ENCODE peak calls at places on chromosomes 6 and 20, in eight cellular contexts. Q is lower lobe of right lung, D is A549, M is omental fat pad, Y is brain microvascular endothelial cell, H is fibroblast of lung, R is lower leg skin, N is left ventricle myocardium inferior. P is an unnamed sample.

GRCh38 chr6:50816115-50816675 is 2.5 kb upstream of the TFAP2B start:
- DNase-seq in Q (peak), D (peak), M (peak), Y (peak), H (peak), R (peak), N (peak), P (peak)

GRCh38 chr6:37820713-37821069 is 1.2 kb downstream of the ZFAND3 start:
- DNase-seq in Q (no peak), D (no peak), M (no peak), Y (no peak), H (no peak), R (no peak), N (no peak), P (no peak)

GRCh38 chr6:71349976-71350615 is 61.5 kb downstream of the OGFRL1 start:
- DNase-seq in Q (no peak), D (no peak), M (no peak), Y (no peak), H (peak), R (no peak), N (no peak), P (peak)

GRCh38 chr6:38027685-38028373 is 208.3 kb downstream of the ZFAND3 start:
- DNase-seq in Q (no peak), D (no peak), M (no peak), Y (no peak), H (peak), R (no peak), N (no peak), P (no peak)

GRCh38 chr6:30259140-30260035 is 46.2 kb upstream of the TRIM26 start:
- DNase-seq in Q (peak), D (peak), M (peak), Y (peak), H (peak), R (peak), N (peak), P (peak)

GRCh38 chr6:13453771-13454251 is 33.6 kb downstream of the GFOD1 start:
- DNase-seq in Q (no peak), D (peak), M (no peak), Y (peak), H (peak), R (peak), N (no peak), P (peak)

GRCh38 chr6:41625442-41625841 is 12.8 kb upstream of the MDFI start:
- DNase-seq in Q (peak), D (no peak), M (no peak), Y (no peak), H (no peak), R (peak), N (peak), P (no peak)

GRCh38 chr20:63835031-63835858 is 4.2 kb upstream of the ZBTB46 start:
- DNase-seq in Q (peak), D (peak), M (peak), Y (peak), H (peak), R (peak), N (peak), P (peak)

GRCh38 chr6:89921691-89922090 is 27.4 kb downstream of the GJA10 start:
- DNase-seq in Q (no peak), D (no peak), M (no peak), Y (no peak), H (no peak), R (no peak), N (no peak), P (no peak)

GRCh38 chr6:118876201-118876600 is 17.8 kb upstream of the ASF1A start:
- DNase-seq in Q (no peak), D (peak), M (no peak), Y (no peak), H (peak), R (no peak), N (no peak), P (peak)

GRCh38 chr6:95083506-95083905 is 493.8 kb upstream of the MANEA start:
- DNase-seq in Q (no peak), D (no peak), M (no peak), Y (no peak), H (no peak), R (no peak), N (no peak), P (no peak)

GRCh38 chr6:135600086-135600702 is 102.7 kb upstream of the AHI1 start:
- DNase-seq in Q (no peak), D (no peak), M (no peak), Y (no peak), H (no peak), R (no peak), N (no peak), P (no peak)

GRCh38 chr6:44576132-44576601 is 188.7 kb downstream of the CDC5L start:
- DNase-seq in Q (no peak), D (no peak), M (no peak), Y (peak), H (peak), R (no peak), N (no peak), P (peak)

GRCh38 chr20:11972478-11972877 is 54.8 kb downstream of the BTBD3 start:
- DNase-seq in Q (no peak), D (no peak), M (no peak), Y (no peak), H (no peak), R (no peak), N (no peak), P (no peak)

GRCh38 chr6:34475167-34476047 is 9.5 kb downstream of the PACSIN1 start:
- DNase-seq in Q (no peak), D (no peak), M (no peak), Y (no peak), H (peak), R (no peak), N (no peak), P (peak)

GRCh38 chr6:126524927-126525326 is 185.0 kb downstream of the CENPW start:
- DNase-seq in Q (no peak), D (no peak), M (no peak), Y (no peak), H (no peak), R (no peak), N (no peak), P (no peak)

GRCh38 chr6:116047173-116047933 is 13.3 kb downstream of the FRK start:
- DNase-seq in Q (no peak), D (no peak), M (no peak), Y (peak), H (peak), R (no peak), N (no peak), P (peak)

GRCh38 chr6:44016131-44016870 is 111.0 kb downstream of the MRPL14 start:
- DNase-seq in Q (no peak), D (no peak), M (peak), Y (peak), H (peak), R (peak), N (no peak), P (peak)

GRCh38 chr6:65997539-65997938 is 290.5 kb upstream of the EYS start:
- DNase-seq in Q (no peak), D (no peak), M (no peak), Y (no peak), H (no peak), R (no peak), N (no peak), P (no peak)

GRCh38 chr6:146833157-146833556 is 234.4 kb downstream of the ADGB start:
- DNase-seq in Q (no peak), D (no peak), M (no peak), Y (no peak), H (no peak), R (no peak), N (no peak), P (no peak)

GRCh38 chr6:35214869-35215664 is 1.3 kb downstream of the SCUBE3 start:
- DNase-seq in Q (no peak), D (no peak), M (no peak), Y (peak), H (no peak), R (no peak), N (no peak), P (no peak)

GRCh38 chr6:164107297-164107995 is 692.9 kb downstream of the QKI start:
- DNase-seq in Q (no peak), D (no peak), M (no peak), Y (no peak), H (peak), R (no peak), N (no peak), P (no peak)

GRCh38 chr6:85278456-85279035 is 171.3 kb upstream of the NT5E start:
- DNase-seq in Q (no peak), D (no peak), M (no peak), Y (no peak), H (no peak), R (no peak), N (no peak), P (no peak)

GRCh38 chr6:109239192-109239917 is 142.9 kb downstream of the CD164 start:
- DNase-seq in Q (peak), D (no peak), M (no peak), Y (peak), H (no peak), R (no peak), N (no peak), P (peak)

GRCh38 chr20:18749528-18749927 is 64.1 kb upstream of the SCP2D1 start:
- DNase-seq in Q (no peak), D (no peak), M (no peak), Y (no peak), H (no peak), R (no peak), N (no peak), P (no peak)

GRCh38 chr6:139655783-139656705 is 281.6 kb upstream of the CITED2 start:
- DNase-seq in Q (no peak), D (peak), M (no peak), Y (no peak), H (no peak), R (no peak), N (no peak), P (no peak)

GRCh38 chr20:24149175-24149574 is 160.6 kb upstream of the GGTLC1 start:
- DNase-seq in Q (no peak), D (no peak), M (no peak), Y (no peak), H (no peak), R (no peak), N (no peak), P (no peak)

GRCh38 chr20:50519036-50519780 is 9.0 kb downstream of the PTPN1 start:
- DNase-seq in Q (no peak), D (no peak), M (no peak), Y (no peak), H (no peak), R (no peak), N (no peak), P (no peak)

GRCh38 chr6:56524891-56525703 is 117.6 kb downstream of the DST start:
- DNase-seq in Q (no peak), D (no peak), M (no peak), Y (peak), H (peak), R (no peak), N (no peak), P (peak)

GRCh38 chr6:150756170-150756569 is 109.3 kb upstream of the MTHFD1L start:
- DNase-seq in Q (no peak), D (no peak), M (no peak), Y (no peak), H (peak), R (no peak), N (no peak), P (no peak)

GRCh38 chr20:3248167-3248992 is 9.4 kb upstream of the SLC4A11 start:
- DNase-seq in Q (no peak), D (no peak), M (no peak), Y (no peak), H (peak), R (no peak), N (peak), P (no peak)

GRCh38 chr6:105781248-105781647 is 304.9 kb upstream of the PRDM1 start:
- DNase-seq in Q (no peak), D (no peak), M (no peak), Y (no peak), H (no peak), R (no peak), N (no peak), P (no peak)

GRCh38 chr20:63132715-63133471 is 83.0 kb downstream of the YTHDF1 start:
- DNase-seq in Q (peak), D (no peak), M (no peak), Y (no peak), H (no peak), R (no peak), N (no peak), P (no peak)

GRCh38 chr6:34358389-34358906 is 34.0 kb downstream of the NUDT3 start:
- DNase-seq in Q (no peak), D (no peak), M (no peak), Y (peak), H (peak), R (no peak), N (peak), P (peak)

GRCh38 chr6:80094017-80094416 is 12.5 kb upstream of the BCKDHB start:
- DNase-seq in Q (no peak), D (peak), M (no peak), Y (peak), H (peak), R (no peak), N (no peak), P (peak)

GRCh38 chr6:146914563-146915483 is 289.4 kb upstream of the STXBP5 start:
- DNase-seq in Q (no peak), D (peak), M (peak), Y (peak), H (peak), R (no peak), N (no peak), P (peak)

GRCh38 chr6:35691027-35691824 is 2.5 kb upstream of the FKBP5 start:
- DNase-seq in Q (peak), D (no peak), M (peak), Y (peak), H (peak), R (peak), N (peak), P (no peak)

GRCh38 chr6:97053643-97054411 is 129.3 kb downstream of the KLHL32 start:
- DNase-seq in Q (no peak), D (no peak), M (no peak), Y (no peak), H (peak), R (no peak), N (no peak), P (peak)

GRCh38 chr6:62775427-62776022 is 435.7 kb upstream of the FKBP1C start:
- DNase-seq in Q (no peak), D (peak), M (no peak), Y (no peak), H (no peak), R (no peak), N (no peak), P (no peak)
- TF ChIP-seq CTCF in Q (peak), D (peak), M (no peak), Y (no peak), H (no peak), R (no peak), N (peak), P (peak)

GRCh38 chr6:75144396-75144795 is 61.5 kb downstream of the COL12A1 start:
- DNase-seq in Q (no peak), D (no peak), M (no peak), Y (no peak), H (no peak), R (no peak), N (no peak), P (no peak)

GRCh38 chr6:75143186-75143585 is 62.7 kb downstream of the COL12A1 start:
- DNase-seq in Q (no peak), D (no peak), M (no peak), Y (peak), H (peak), R (no peak), N (no peak), P (peak)

GRCh38 chr6:75147512-75147911 is 58.3 kb downstream of the COL12A1 start:
- DNase-seq in Q (no peak), D (no peak), M (no peak), Y (no peak), H (peak), R (no peak), N (no peak), P (peak)

GRCh38 chr6:75145211-75145610 is 60.6 kb downstream of the COL12A1 start:
- DNase-seq in Q (no peak), D (no peak), M (no peak), Y (no peak), H (no peak), R (no peak), N (no peak), P (no peak)

GRCh38 chr6:75145976-75146375 is 59.9 kb downstream of the COL12A1 start:
- DNase-seq in Q (no peak), D (no peak), M (no peak), Y (no peak), H (no peak), R (no peak), N (no peak), P (no peak)
- TF ChIP-seq CTCF in Q (no peak), D (no peak), M (no peak), Y (no peak), H (no peak), R (no peak), N (no peak), P (no peak)

GRCh38 chr6:148516116-148517016 is 173.7 kb downstream of the SASH1 start:
- DNase-seq in Q (no peak), D (no peak), M (no peak), Y (no peak), H (no peak), R (no peak), N (no peak), P (no peak)

GRCh38 chr6:148520109-148520841 is 177.6 kb downstream of the SASH1 start:
- DNase-seq in Q (no peak), D (no peak), M (no peak), Y (no peak), H (no peak), R (no peak), N (no peak), P (no peak)

GRCh38 chr6:148514091-148514850 is 171.6 kb downstream of the SASH1 start:
- DNase-seq in Q (no peak), D (no peak), M (no peak), Y (no peak), H (no peak), R (no peak), N (no peak), P (no peak)

GRCh38 chr6:148518371-148519156 is 175.9 kb downstream of the SASH1 start:
- DNase-seq in Q (no peak), D (no peak), M (no peak), Y (no peak), H (no peak), R (no peak), N (peak), P (no peak)

DNA sequence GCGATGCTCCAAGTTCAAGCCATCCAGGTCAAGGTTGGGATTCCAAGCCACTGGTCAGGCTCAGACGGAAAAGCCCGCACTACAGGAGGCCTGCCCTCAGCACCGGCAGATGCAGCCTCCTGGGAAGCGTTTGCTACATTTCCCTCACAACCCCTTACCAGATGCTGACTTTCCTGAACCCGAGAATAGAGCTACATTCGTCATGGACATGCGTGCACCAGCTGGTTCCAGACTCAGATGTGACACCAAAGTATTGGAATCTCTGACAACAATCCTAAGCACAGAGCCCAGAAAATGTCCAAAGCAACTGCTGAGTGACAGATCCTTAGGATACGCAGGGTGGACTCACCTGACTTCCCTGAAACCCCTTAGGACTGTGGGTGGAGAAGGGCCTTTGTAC is 174.9 kb downstream of the SASH1 start:
- DNase-seq in Q (no peak), D (no peak), M (no peak), Y (no peak), H (no peak), R (no peak), N (no peak), P (no peak)
- TF ChIP-seq CTCF in Q (no peak), D (no peak), M (no peak), Y (no peak), H (no peak), R (no peak), N (no peak), P (no peak)

GRCh38 chr20:46309945-46310344 is 1.6 kb upstream of the CDH22 start:
- DNase-seq in Q (no peak), D (no peak), M (no peak), Y (no peak), H (no peak), R (no peak), N (no peak), P (no peak)

GRCh38 chr20:46306743-46307138 is 1.6 kb downstream of the CDH22 start:
- DNase-seq in Q (no peak), D (no peak), M (no peak), Y (no peak), H (no peak), R (no peak), N (no peak), P (no peak)

GRCh38 chr20:46307999-46308257 is 370 bp downstream of the CDH22 start:
- DNase-seq in Q (no peak), D (no peak), M (no peak), Y (no peak), H (no peak), R (no peak), N (no peak), P (no peak)

GRCh38 chr20:46307139-46307998 is 929 bp downstream of the CDH22 start:
- DNase-seq in Q (peak), D (peak), M (no peak), Y (no peak), H (peak), R (no peak), N (peak), P (peak)

DNA sequence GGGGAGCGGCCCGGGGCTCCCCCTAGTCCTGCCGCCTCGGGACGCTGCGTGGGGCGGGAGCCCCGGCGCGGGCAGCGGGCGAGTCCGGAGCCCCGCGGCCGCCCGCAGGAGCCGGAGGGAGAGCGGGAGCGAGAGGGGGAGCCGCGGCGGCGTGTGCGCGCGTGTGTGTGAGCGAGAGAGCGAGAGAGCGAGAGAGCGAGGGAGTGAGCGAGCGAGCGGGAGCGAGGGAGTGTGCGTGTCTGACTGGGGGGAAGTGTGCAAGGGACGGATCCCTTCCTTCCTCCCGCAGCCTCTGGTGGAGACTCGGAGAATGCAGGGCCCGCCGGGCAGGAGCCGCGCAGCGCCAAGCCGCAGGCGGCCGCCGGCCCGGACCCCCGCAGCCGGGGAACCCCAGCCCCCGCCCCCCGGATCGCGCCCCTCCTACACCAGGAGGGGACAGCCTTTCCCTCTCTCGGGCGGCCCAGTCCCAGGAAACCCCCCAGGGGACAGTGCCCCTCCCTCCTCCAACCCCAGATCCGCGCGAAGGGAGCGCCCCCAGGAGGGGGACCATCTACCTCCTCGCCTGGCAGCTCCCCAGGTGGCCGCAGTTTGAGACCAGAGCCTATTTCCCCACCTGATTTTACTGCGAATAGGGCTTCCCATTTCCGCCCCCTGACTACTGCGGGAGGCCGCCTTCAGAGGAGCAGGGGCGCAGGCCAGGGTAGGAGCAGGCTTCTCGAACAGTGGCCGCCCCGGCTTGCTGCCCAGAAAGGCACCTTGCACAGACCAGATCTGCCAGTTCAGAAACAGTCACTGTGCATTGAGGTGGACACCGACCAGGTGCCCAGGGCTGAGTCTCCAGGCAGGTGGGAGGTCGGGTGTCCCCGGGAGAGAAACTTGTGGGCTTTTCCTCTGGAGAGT is at the start of gene CDH22:
- DNase-seq in Q (peak), D (peak), M (no peak), Y (no peak), H (peak), R (no peak), N (peak), P (peak)
- TF ChIP-seq CTCF in Q (no peak), D (peak), M (no peak), Y (peak), H (no peak), R (no peak), N (peak), P (peak)

GRCh38 chr20:62025832-62026563 is 39.7 kb downstream of the TAF4 start:
- DNase-seq in Q (no peak), D (no peak), M (no peak), Y (peak), H (peak), R (no peak), N (no peak), P (peak)
- TF ChIP-seq CTCF in Q (peak), D (no peak), M (no peak), Y (peak), H (peak), R (no peak), N (peak), P (peak)

DNA sequence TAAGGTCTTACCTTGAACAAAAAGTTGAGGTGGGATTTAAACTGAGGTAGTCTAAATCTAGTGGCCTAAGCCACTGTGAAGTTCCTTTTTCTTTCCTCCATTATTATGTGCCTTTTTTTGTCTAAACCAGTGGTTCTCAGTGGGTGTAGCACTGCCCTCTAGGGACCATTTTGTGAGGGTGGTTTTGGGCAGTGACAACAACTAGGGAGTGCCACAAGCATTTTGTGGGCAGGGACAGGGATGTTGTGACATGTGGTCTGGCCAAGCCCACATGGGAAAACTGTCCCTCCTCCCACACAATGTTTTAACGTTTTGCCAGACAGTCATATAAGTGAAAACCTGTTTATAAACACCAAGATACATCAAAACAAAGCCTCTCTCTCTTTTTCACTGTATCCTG is 899.4 kb upstream of the FLRT3 start:
- DNase-seq in Q (no peak), D (peak), M (no peak), Y (peak), H (peak), R (no peak), N (no peak), P (no peak)
- TF ChIP-seq CTCF in Q (peak), D (peak), M (no peak), Y (peak), H (peak), R (no peak), N (peak), P (peak)